ENCODE peak calls at places on chromosomes 7 and 10, in six cellular contexts. N is HepG2, J is H9, A is hepatocyte, Q is IMR-90, M is OCI-LY7. O is an unnamed sample.

GRCh38 chr7:16801111-16801542 is 3.7 kb downstream of the AGR2 start:
- DNase-seq in N (peak; percentile 27), J (no peak), A (peak; percentile 76), Q (peak; percentile 83), M (peak; percentile 43), O (peak; percentile 90)

GRCh38 chr7:17212188-17212587 is 86.3 kb upstream of the AHR start:
- DNase-seq in N (peak; percentile 48), J (no peak), A (peak; percentile 13), Q (no peak), M (no peak), O (no peak)

GRCh38 chr10:36349445-36350063 is 707.5 kb upstream of the FZD8 start:
- DNase-seq in N (no peak), J (no peak), A (peak; percentile 48), Q (peak; percentile 91), M (no peak), O (peak; percentile 92)

GRCh38 chr10:30811665-30812017 is 182.1 kb upstream of the LYZL2 start:
- DNase-seq in N (no peak), J (no peak), A (no peak), Q (no peak), M (no peak), O (no peak)

GRCh38 chr7:136184719-136185118 is 207.6 kb upstream of the MTPN start:
- DNase-seq in N (no peak), J (no peak), A (no peak), Q (no peak), M (no peak), O (no peak)

GRCh38 chr7:42046483-42046882 is 190.5 kb downstream of the GLI3 start:
- DNase-seq in N (no peak), J (no peak), A (no peak), Q (peak; percentile 67), M (no peak), O (no peak)

GRCh38 chr7:28005848-28006233 is 174.8 kb downstream of the JAZF1 start:
- DNase-seq in N (no peak), J (no peak), A (no peak), Q (no peak), M (no peak), O (no peak)

GRCh38 chr7:10237306-10237705 is 736.4 kb upstream of the PHF14 start:
- DNase-seq in N (peak; percentile 45), J (no peak), A (peak; percentile 83), Q (no peak), M (no peak), O (peak; percentile 2)

GRCh38 chr10:104447331-104447730 is 93.7 kb downstream of the CFAP58 start:
- DNase-seq in N (no peak), J (no peak), A (no peak), Q (no peak), M (no peak), O (peak; percentile 23)

GRCh38 chr10:12733271-12733670 is 268.2 kb downstream of the CCDC3 start:
- DNase-seq in N (no peak), J (no peak), A (no peak), Q (no peak), M (no peak), O (no peak)

GRCh38 chr10:24897326-24897926 is 55.0 kb downstream of the PRTFDC1 start:
- DNase-seq in N (peak; percentile 20), J (no peak), A (no peak), Q (peak; percentile 78), M (no peak), O (no peak)

GRCh38 chr7:359776-360361 is 69.9 kb downstream of the FOXL3 start:
- DNase-seq in N (no peak), J (no peak), A (no peak), Q (no peak), M (no peak), O (no peak)

GRCh38 chr10:34717429-34717828 is 97.7 kb downstream of the PARD3 start:
- DNase-seq in N (peak; percentile 59), J (no peak), A (no peak), Q (no peak), M (no peak), O (no peak)

GRCh38 chr7:30207376-30207775 is 72.6 kb downstream of the MTURN start:
- DNase-seq in N (no peak), J (no peak), A (no peak), Q (no peak), M (no peak), O (no peak)

GRCh38 chr10:11742009-11742778 is at the start of gene ECHDC3:
- DNase-seq in N (no peak), J (peak; percentile 68), A (peak; percentile 42), Q (no peak), M (no peak), O (peak; percentile 19)

GRCh38 chr7:14403587-14403986 is 414.1 kb upstream of the ETV1 start:
- DNase-seq in N (no peak), J (no peak), A (no peak), Q (no peak), M (no peak), O (peak; percentile 29)

GRCh38 chr10:53598914-53599313 is 826.3 kb upstream of the MBL2 start:
- DNase-seq in N (no peak), J (peak; percentile 41), A (no peak), Q (no peak), M (no peak), O (peak; percentile 92)

GRCh38 chr7:91872928-91873327 is 7.6 kb downstream of the MTERF1 start:
- DNase-seq in N (no peak), J (no peak), A (no peak), Q (no peak), M (no peak), O (no peak)

GRCh38 chr10:110865184-110865803 is 6.4 kb upstream of the PDCD4 start:
- DNase-seq in N (no peak), J (no peak), A (peak; percentile 81), Q (peak; percentile 27), M (no peak), O (peak; percentile 70)

GRCh38 chr10:88831709-88832108 is 19.9 kb downstream of the ANKRD22 start:
- DNase-seq in N (no peak), J (no peak), A (no peak), Q (no peak), M (no peak), O (no peak)

GRCh38 chr10:101818958-101819633 is 852 bp upstream of the OGA start:
- DNase-seq in N (peak; percentile 76), J (no peak), A (peak; percentile 66), Q (no peak), M (no peak), O (peak; percentile 25)

GRCh38 chr10:13219685-13220670 is 14.2 kb downstream of the UCMA start:
- DNase-seq in N (peak; percentile 48), J (peak; percentile 64), A (peak; percentile 32), Q (peak; percentile 7), M (peak; percentile 79), O (peak; percentile 57)

GRCh38 chr10:3780766-3781457 is 4.1 kb downstream of the KLF6 start:
- DNase-seq in N (no peak), J (peak; percentile 11), A (no peak), Q (peak; percentile 14), M (no peak), O (peak; percentile 51)

DNA sequence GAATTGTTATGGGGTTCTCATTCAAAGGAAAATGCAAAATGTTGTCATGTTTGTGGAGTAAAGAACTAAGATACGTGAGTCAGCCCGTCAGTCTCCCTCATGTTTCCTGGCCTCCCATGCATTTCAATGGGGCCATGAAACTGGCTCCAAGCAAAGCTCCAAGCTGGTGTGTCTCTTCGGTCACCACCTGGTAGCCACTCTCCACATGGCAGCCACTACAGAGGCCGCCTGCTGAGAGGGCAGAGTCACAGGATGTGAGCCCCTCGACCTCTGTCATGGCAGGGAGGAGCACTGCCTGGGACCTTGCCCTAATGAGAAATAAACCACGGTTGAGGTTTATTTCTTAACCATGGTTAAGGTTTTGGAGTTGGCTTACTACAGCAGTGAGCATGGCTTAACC is 62.6 kb downstream of the AOC1 start:
- DNase-seq in N (no peak), J (no peak), A (no peak), Q (no peak), M (no peak), O (no peak)
- H3K27ac ChIP-seq in N (no peak overlapping the region), J (no peak overlapping the region), A (no peak overlapping the region), Q (no peak overlapping the region), M (no peak overlapping the region), O (no peak overlapping the region)

DNA sequence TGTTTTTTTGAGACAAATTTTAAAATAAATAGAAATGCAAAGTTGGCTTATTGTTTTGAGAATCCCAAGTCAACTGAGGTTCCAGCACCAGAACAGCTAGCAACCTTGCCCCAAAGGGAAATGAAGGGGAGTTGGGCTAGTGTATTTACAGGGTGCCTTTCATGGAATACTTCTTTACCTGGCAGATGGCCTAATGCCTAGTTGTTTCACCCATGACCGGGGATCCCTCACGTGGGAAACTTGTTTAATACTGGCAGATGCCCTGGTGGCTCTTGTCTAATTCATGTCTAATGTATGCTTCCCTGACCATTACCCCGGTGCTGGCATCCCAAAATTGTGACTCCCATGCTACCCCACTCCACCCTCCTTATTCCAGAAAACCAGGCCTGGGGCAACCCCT is 861.1 kb upstream of the ZWINT start:
- DNase-seq in N (no peak), J (no peak), A (no peak), Q (no peak), M (no peak), O (no peak)
- H2AFZ ChIP-seq in N (no peak overlapping the region), J (no peak overlapping the region), A (no peak overlapping the region), Q (no peak overlapping the region), M (no peak overlapping the region), O (no peak overlapping the region)

DNA sequence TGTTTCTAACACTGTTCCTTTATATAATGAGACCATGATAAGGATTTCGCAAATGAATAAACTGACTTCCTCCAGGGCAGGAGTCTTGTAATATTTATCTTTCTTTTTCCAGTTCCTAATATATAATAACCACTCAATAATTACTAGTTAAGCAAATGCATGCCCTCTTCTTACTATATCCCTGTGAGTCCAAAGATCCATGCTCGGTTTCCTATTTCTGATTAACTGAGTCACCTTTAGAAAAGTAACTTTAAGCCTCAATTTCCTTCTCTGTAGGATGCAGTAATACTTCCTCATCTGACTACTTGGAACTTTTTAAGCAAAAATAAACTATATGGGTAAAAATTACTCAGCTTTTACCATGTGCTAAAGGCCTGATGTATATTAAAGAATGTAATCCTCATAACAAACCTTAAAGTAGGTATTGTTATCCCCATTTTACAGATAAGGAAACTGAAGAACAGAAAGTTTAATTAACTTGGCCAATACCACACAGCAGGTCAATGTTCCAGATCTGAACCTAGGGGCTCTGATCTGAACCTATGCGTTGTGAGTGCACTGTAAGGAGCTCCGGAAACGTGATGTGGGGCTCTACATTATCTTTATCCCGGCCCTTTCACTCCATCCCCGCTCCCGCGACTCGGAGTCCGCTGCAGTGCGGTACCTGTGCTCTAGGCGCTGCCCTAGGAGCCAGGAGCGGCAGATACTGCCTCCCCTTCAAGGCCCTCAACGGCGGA is 463 bp downstream of the COX15 start:
- DNase-seq in N (no peak), J (no peak), A (no peak), Q (no peak), M (no peak), O (no peak)
- TF ChIP-seq CTCF in N (no peak), J (no peak), A (no peak), Q (no peak), M (no peak), O (no peak)

DNA sequence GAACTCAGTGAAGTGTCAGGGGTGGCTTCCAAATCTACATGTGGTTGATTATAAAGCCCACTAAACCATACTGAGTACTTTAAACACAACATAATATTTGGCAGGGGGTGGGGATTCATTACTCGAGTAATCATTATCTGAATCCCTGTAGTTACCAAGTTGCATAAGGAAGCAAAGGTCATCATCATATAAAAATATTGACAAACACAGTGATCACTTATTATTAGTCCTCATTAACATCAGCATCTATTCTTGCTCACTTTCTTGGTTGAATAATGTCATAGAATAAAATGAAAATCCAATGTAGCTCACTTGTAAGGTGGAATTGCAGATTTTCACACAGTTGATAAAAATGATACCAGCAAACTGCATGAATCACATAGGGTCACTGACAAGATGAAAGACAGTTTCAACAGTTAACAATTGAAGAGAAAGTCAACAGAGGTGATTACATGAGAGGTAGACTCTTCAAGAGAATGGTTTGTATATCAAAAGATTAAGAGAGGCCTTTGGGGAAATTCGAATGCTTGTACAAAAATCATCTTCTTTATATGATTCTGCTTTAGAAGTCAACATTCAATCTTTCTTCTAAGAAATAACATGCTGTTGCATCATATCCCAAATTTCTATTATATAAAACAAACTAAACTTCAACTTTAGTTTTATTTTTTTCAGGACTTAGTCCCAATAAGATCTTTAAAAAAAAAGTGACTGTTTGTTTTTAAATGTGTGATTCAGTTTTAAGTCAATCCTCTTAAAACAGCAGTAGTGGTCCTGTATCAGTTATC is 185.5 kb upstream of the KLF14 start:
- DNase-seq in N (peak; percentile 54), J (no peak), A (no peak), Q (no peak), M (no peak), O (no peak)
- H3K27ac ChIP-seq in N (peak overlapping the region; percentile 94), J (no peak overlapping the region), A (no peak overlapping the region), Q (peak overlapping the region; percentile 32), M (no peak overlapping the region), O (no peak overlapping the region)